ENCODE peak calls at places on chromosomes 4 and X, in four cellular contexts. Y is HepG2, T is K562, D is H1. O is an unnamed sample. For H3K4me1, the result is how much of the 10 kb centered on the place peaks cover.

GRCh38 chr4:148216866-148217814 is 225.1 kb downstream of the NR3C2 start:
- DNase-seq in T (no peak), Y (no peak), D (no peak), O (no peak)

GRCh38 chrX:16160729-16161128 is 6.6 kb upstream of the MAGEB17 start:
- DNase-seq in Y (peak), T (no peak), D (no peak), O (peak)

GRCh38 chr4:151304755-151305154 is 20.6 kb downstream of the SH3D19 start:
- DNase-seq in Y (no peak), D (no peak), T (no peak), O (peak)

GRCh38 chr4:75895744-75896314 is 6.4 kb downstream of the PPEF2 start:
- DNase-seq in Y (peak), T (peak), D (no peak), O (peak)

GRCh38 chr4:87180767-87181166 is 39.7 kb downstream of the KLHL8 start:
- DNase-seq in Y (no peak), D (no peak), T (no peak), O (no peak)

GRCh38 chr4:89506866-89507494 is 199.4 kb upstream of the GPRIN3 start:
- DNase-seq in Y (no peak), D (no peak), T (no peak), O (no peak)

GRCh38 chr4:168574581-168575295 is 77.9 kb downstream of the PALLD start:
- DNase-seq in D (no peak), Y (no peak), T (no peak), O (no peak)

GRCh38 chr4:137361756-137362470 is 170.4 kb downstream of the PCDH18 start:
- DNase-seq in Y (no peak), D (no peak), T (no peak), O (no peak)

GRCh38 chrX:146056511-146057081 is 239.0 kb downstream of the SLITRK2 start:
- DNase-seq in D (no peak), Y (no peak), T (no peak), O (no peak)

GRCh38 chrX:129523076-129524055 is at the start of gene SMARCA1:
- DNase-seq in D (no peak), Y (peak), T (peak), O (peak)

GRCh38 chr4:55609393-55609821 is 17.4 kb upstream of the PDCL2 start:
- DNase-seq in T (no peak), Y (no peak), D (no peak), O (no peak)

GRCh38 chrX:81354954-81355353 is 153.1 kb downstream of the SH3BGRL start:
- DNase-seq in Y (no peak), D (no peak), T (no peak), O (no peak)

DNA sequence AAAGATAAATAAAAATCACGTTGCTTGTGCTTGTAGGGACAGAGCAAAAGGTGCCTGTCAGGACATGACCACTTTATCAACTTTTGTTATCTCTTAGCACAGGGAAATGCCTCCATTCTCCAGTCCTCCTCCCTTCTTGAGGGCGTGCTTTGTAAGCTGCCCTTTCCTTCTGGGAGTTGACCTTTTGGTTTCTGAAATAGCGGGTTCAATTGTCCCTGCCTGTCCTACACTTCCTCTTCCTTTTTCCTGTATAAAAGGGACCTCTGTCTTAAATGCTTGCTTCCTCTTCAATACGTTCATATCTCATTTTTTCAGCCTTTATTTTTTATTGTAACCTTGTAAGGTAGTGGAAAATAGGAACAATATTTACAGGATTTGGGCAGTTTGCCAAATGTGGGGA is 153.5 kb downstream of the SH3BGRL start:
- DNase-seq in T (no peak), Y (no peak), D (no peak), O (no peak)
- TF ChIP-seq JUN in T (no peak), Y (no peak), D (no peak), O (no peak)

GRCh38 chr4:173492315-173492714 is 37.7 kb downstream of the HAND2 start:
- DNase-seq in D (no peak), T (no peak), Y (no peak), O (no peak)

GRCh38 chr4:173490256-173490655 is 39.8 kb downstream of the HAND2 start:
- DNase-seq in Y (no peak), D (no peak), T (no peak), O (no peak)

GRCh38 chr4:173493041-173493440 is 37.0 kb downstream of the HAND2 start:
- DNase-seq in T (no peak), Y (no peak), D (no peak), O (no peak)

GRCh38 chr4:173489514-173489913 is 40.5 kb downstream of the HAND2 start:
- DNase-seq in T (no peak), D (no peak), Y (no peak), O (no peak)

DNA sequence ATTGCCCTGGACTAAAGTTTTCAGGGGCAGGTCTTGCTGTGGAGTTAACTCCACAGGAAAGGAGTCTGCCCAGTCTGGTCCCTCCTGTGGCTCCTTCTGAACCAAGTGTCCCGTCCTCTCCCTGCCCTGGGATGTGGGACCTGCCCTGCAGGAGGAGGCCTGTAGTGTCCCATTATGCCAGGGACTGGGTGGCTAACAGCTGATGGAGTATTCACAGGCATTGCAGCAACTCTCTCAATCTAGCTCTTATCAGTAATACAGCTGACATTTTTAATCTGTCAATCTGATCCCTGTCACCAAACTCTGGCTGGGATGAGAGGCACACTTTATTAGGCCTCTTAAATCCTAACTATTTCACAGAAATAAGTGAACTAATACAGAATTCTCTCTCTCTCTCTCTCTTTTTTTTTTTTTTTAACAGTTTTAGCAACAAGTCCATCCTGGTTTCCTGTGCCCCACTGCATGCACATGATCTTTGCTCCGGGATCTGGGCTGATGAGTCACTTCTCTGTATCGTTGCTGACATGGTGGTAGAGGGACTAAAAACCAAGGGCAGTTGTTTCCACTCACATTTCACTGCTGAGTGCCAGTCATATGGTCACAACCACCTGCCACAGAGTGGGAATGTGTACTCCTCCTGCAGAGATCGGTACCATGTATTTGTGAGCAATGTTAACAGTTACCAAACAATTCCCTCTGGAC is 39.1 kb downstream of the HAND2 start:
- DNase-seq in T (no peak), D (no peak), Y (peak), O (peak)
- H3K4me1 ChIP-seq in T (under half), D (under half), Y (under half), O (under half)

DNA sequence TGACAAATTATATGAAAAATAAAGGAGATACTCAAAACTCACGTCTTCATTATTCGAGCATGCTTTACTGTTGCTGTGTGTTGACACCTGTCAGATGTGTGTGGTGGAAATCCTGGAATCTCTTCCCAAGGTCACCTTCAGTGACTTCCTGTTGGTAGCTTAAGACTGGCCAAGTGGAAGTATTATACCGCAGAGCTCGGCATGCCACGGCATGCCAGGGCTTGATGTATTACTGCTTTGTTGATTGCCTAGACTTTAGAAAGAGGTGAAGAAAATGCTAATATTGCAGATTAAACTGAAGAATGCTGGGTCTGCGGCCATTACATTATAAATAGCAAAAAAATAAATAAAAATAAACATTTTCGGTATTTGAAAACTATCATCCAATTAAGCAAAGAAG is 4.6 kb downstream of the TREX2 start:
- DNase-seq in D (no peak), Y (no peak), T (no peak), O (no peak)
- TF ChIP-seq RFX5 in D (no peak), Y (no peak), T (no peak), O (no peak)

GRCh38 chr4:8228319-8229250 is 29.5 kb downstream of the SH3TC1 start:
- DNase-seq in D (no peak), Y (no peak), T (peak), O (peak)

GRCh38 chr4:8227771-8228318 is 28.8 kb downstream of the SH3TC1 start:
- DNase-seq in T (no peak), Y (no peak), D (no peak), O (no peak)

GRCh38 chr4:8230891-8231290 is 31.8 kb downstream of the SH3TC1 start:
- DNase-seq in D (no peak), T (no peak), Y (no peak), O (no peak)

GRCh38 chr4:8230033-8230432 is 30.9 kb downstream of the SH3TC1 start:
- DNase-seq in T (no peak), Y (no peak), D (no peak), O (no peak)

DNA sequence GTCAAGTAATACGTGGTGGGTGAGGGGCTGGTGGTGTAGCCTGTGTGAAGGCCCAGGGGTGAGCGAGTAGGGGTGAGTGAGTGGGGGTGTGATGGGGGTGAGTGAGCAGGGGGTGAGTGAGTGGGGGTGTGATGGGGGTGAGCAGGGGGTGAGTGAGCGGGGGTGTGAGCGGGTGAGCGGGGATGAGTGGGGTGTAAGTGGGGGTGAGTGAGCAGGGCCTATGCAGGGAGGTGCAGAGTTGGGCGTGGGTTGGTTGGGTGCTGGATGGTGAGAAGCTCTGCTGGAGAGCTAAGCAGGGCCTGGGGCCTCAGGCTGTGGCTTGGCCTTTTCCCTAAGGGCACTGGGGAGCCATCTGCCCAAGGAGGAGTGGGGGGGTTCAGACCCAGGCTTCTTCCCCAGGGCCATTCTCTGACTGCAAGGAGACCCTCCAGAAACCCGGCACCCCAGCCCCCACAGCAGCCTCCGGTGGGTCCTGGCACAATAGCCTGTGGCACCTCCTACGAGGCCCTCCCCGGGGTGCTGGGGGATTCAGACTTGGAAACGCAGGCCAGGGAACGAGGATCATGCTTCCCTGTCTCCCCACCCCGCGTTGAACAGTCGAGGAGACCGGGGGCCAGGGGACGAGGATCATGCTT is 30.4 kb downstream of the SH3TC1 start:
- DNase-seq in D (no peak), Y (no peak), T (no peak), O (no peak)
- TF ChIP-seq JUN in D (no peak), Y (no peak), T (no peak), O (no peak)

DNA sequence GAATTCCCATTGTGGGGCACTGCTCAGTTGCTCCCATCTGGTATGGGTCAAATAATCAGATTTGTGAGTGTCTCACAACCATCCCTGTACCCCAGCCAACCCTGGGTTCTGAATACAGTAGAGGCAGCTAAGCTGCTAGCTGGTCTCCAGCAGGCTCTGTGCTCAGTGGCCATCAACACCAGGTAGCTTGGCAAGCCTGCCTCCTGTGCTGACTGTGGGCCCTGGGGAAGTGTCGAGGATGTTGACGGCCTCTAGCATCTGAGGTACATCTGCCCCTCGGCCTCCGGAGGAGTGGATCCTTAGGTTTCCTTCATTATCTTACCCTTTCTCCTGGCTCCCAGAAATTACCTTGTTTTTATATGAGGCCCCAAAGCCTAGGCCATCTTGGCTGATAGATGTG is 13.3 kb downstream of the RNF4 start:
- DNase-seq in D (no peak), Y (no peak), T (no peak), O (no peak)
- H3K4me1 ChIP-seq in D (under half), Y (half or more), T (under half), O (under half)

GRCh38 chrX:40928076-40928475 is 157.2 kb upstream of the USP9X start:
- DNase-seq in T (no peak), Y (no peak), D (no peak), O (no peak)

GRCh38 chrX:40920351-40920750 is 164.9 kb upstream of the USP9X start:
- DNase-seq in T (no peak), D (no peak), Y (no peak), O (no peak)

DNA sequence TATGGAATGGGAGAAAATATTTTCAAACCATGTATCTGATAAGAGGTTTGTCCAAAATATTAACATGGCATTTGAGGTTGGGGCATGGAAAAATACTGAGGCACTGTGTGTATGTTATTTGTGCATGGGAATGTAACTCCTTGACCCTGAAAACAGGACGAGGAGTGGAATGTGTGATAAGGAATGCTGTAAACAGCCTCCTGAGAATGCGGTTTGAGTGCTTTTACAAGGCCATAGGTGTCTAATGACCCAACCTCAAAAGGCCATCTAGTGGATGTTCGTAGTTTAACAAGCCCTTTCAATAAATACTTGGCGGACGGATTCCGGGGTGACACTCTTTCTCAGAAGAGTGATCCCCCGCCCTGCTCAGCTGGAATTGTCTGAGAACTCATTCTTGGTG is 162.9 kb upstream of the USP9X start:
- DNase-seq in T (peak), Y (peak), D (no peak), O (peak)
- TF ChIP-seq RFX5 in T (no peak), Y (no peak), D (no peak), O (no peak)

DNA sequence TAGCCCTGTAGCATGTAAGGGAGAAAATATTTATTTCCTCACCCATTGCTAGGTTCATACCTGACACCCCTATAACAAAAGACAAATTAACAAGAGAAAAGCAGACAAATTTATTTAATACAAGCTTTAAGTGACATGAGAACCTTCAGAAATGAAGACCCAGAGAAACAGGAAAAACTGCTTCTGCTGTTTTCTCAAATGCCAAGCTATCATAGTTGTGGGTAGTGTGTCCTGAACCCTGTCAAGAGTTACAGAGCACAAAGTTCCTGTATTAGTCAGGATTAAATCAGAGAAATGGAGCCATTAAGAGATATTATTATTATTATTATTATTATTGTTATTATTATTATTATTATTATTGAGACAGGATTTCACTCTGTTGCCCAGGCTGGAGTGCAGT is 17.5 kb downstream of the CCDC160 start:
- DNase-seq in Y (no peak), T (no peak), D (no peak), O (no peak)
- TF ChIP-seq JUN in Y (no peak), T (no peak), D (no peak), O (no peak)

GRCh38 chr4:2871466-2871865 is 27.8 kb downstream of the ADD1 start:
- DNase-seq in T (no peak), D (no peak), Y (no peak), O (no peak)
- H3K4me1 ChIP-seq in T (under half), D (under half), Y (half or more), O (under half)

GRCh38 chr4:16120720-16121119 is 36.9 kb upstream of the PROM1 start:
- DNase-seq in Y (no peak), T (no peak), D (no peak), O (no peak)
- TF ChIP-seq RFX5 in Y (no peak), T (no peak), D (no peak), O (no peak)

GRCh38 chr4:181832305-181832704 is 410.9 kb upstream of the TENM3 start:
- DNase-seq in D (no peak), T (no peak), Y (no peak), O (no peak)

GRCh38 chr4:181838253-181838652 is 404.9 kb upstream of the TENM3 start:
- DNase-seq in Y (no peak), D (no peak), T (no peak), O (no peak)

GRCh38 chr4:181830404-181831035 is 412.7 kb upstream of the TENM3 start:
- DNase-seq in T (no peak), Y (no peak), D (no peak), O (no peak)

DNA sequence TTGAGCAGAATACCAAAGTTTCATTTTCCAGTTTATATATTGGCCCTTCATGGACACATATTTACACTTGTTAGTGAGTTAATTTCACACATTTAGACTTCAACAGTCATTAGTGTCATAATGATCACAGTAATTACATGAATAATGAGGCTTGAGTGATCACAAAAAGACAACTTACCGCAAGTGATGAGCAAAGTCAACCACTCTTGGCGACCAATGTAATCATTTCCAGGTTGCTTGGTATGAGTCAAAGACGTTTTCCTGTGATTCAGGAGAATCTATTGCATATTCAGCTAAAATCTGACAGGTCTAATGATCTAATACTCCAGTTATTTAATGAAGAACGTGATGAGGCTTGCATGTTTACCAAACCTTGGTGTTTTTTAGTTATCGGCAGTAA is 407.9 kb upstream of the TENM3 start:
- DNase-seq in Y (no peak), D (no peak), T (no peak), O (no peak)
- TF ChIP-seq JUN in Y (no peak), D (no peak), T (no peak), O (no peak)